ENCODE peak calls at places on chromosome 22, in six cellular contexts. C is H1, R is A549, N is K562, L is HepG2, V is endothelial cell of umbilical vein. X is an unnamed sample.

GRCh38 chr22:24532075-24532474 is 22.9 kb downstream of the GUCD1 start:
- DNase-seq in C (no peak), R (no peak), N (no peak), L (no peak), V (no peak), X (no peak)

GRCh38 chr22:42680648-42681047 is 31.5 kb upstream of the CYB5R3 start:
- DNase-seq in C (no peak), R (peak; percentile 64), N (no peak), L (no peak), V (peak; percentile 82), X (no peak)

GRCh38 chr22:31425331-31426050 is 26.1 kb downstream of the DRG1 start:
- DNase-seq in C (no peak), R (no peak), N (no peak), L (no peak), V (no peak), X (no peak)

GRCh38 chr22:37741312-37741795 is 44.5 kb downstream of the TRIOBP start:
- DNase-seq in C (peak; percentile 49), R (peak; percentile 35), N (no peak), L (peak; percentile 73), V (no peak), X (no peak)

GRCh38 chr22:46072030-46072881 is 78.1 kb upstream of the PPARA start:
- DNase-seq in C (peak; percentile 68), R (no peak), N (no peak), L (no peak), V (peak; percentile 55), X (peak; percentile 63)

GRCh38 chr22:40855960-40856512 is 403 bp downstream of the ST13 start:
- DNase-seq in C (no peak), R (no peak), N (peak; percentile 60), L (no peak), V (peak; percentile 70), X (peak; percentile 61)

GRCh38 chr22:21598302-21598701 is 30.8 kb downstream of the UBE2L3 start:
- DNase-seq in C (no peak), R (no peak), N (no peak), L (no peak), V (no peak), X (no peak)

GRCh38 chr22:34917239-34917638 is 148.7 kb upstream of the ISX start:
- DNase-seq in C (no peak), R (no peak), N (no peak), L (no peak), V (no peak), X (no peak)

GRCh38 chr22:30332994-30333706 is 6.4 kb upstream of the TBC1D10A start:
- DNase-seq in C (no peak), R (no peak), N (no peak), L (no peak), V (no peak), X (no peak)

GRCh38 chr22:25747245-25747944 is 5.4 kb downstream of the MYO18B start:
- DNase-seq in C (no peak), R (peak; percentile 49), N (peak; percentile 71), L (peak; percentile 35), V (peak; percentile 88), X (no peak)

GRCh38 chr22:38215156-38216038 is 13.6 kb downstream of the MAFF start:
- DNase-seq in C (no peak), R (no peak), N (no peak), L (no peak), V (no peak), X (no peak)

GRCh38 chr22:48182036-48182435 is 1419.6 kb downstream of the TBC1D22A start:
- DNase-seq in C (no peak), R (no peak), N (no peak), L (no peak), V (no peak), X (no peak)

GRCh38 chr22:39185601-39186012 is 33.1 kb upstream of the CBX7 start:
- DNase-seq in C (no peak), R (no peak), N (peak; percentile 44), L (peak; percentile 50), V (no peak), X (no peak)

GRCh38 chr22:17057959-17058814 is 26.6 kb upstream of the IL17RA start:
- DNase-seq in C (peak; percentile 84), R (peak; percentile 37), N (peak; percentile 83), L (peak; percentile 57), V (peak; percentile 75), X (peak; percentile 73)

GRCh38 chr22:37669586-37669985 is 5.8 kb upstream of the LGALS1 start:
- DNase-seq in C (no peak), R (no peak), N (no peak), L (no peak), V (no peak), X (no peak)

GRCh38 chr22:39592104-39593060 is 21.8 kb downstream of the CACNA1I start:
- DNase-seq in C (no peak), R (peak; percentile 48), N (no peak), L (no peak), V (peak; percentile 38), X (no peak)

GRCh38 chr22:37230673-37231405 is 13.2 kb downstream of the RAC2 start:
- DNase-seq in C (no peak), R (no peak), N (no peak), L (no peak), V (no peak), X (no peak)

GRCh38 chr22:35315141-35315854 is 15.6 kb downstream of the TOM1 start:
- DNase-seq in C (no peak), R (no peak), N (no peak), L (no peak), V (no peak), X (no peak)

GRCh38 chr22:32674925-32675825 is 126.3 kb upstream of the TIMP3 start:
- DNase-seq in C (no peak), R (no peak), N (no peak), L (no peak), V (no peak), X (no peak)

GRCh38 chr22:21849489-21849888 is 18.0 kb downstream of the MAPK1 start:
- DNase-seq in C (no peak), R (no peak), N (no peak), L (no peak), V (no peak), X (no peak)

GRCh38 chr22:36419912-36420882 is 32.4 kb upstream of the MYH9 start:
- DNase-seq in C (no peak), R (no peak), N (no peak), L (no peak), V (no peak), X (no peak)

GRCh38 chr22:31944700-31945477 is 554 bp downstream of the YWHAH start:
- DNase-seq in C (peak; percentile 71), R (peak; percentile 16), N (peak; percentile 77), L (no peak), V (peak; percentile 12), X (peak; percentile 48)

GRCh38 chr22:21593406-21594232 is 26.1 kb downstream of the UBE2L3 start:
- DNase-seq in C (peak; percentile 56), R (peak; percentile 41), N (peak; percentile 92), L (peak; percentile 35), V (no peak), X (peak; percentile 51)

GRCh38 chr22:33381531-33382406 is 323.6 kb upstream of the SYN3 start:
- DNase-seq in C (no peak), R (no peak), N (no peak), L (no peak), V (no peak), X (no peak)

GRCh38 chr22:18954333-18954732 is 18.2 kb upstream of the PRODH start:
- DNase-seq in C (peak; percentile 94), R (peak; percentile 22), N (peak; percentile 76), L (peak; percentile 18), V (peak; percentile 46), X (peak; percentile 87)

GRCh38 chr22:45009881-45010531 is at the start of gene PHF21B:
- DNase-seq in C (peak; percentile 91), R (peak; percentile 63), N (peak; percentile 75), L (no peak), V (peak; percentile 4), X (peak; percentile 86)
- TF ChIP-seq JUN in C (no peak), R (no peak), N (no peak), L (no peak), V (no peak), X (no peak)

GRCh38 chr22:20173720-20174119 is 22.9 kb upstream of the CCDC188 start:
- DNase-seq in C (no peak), R (no peak), N (no peak), L (no peak), V (no peak), X (no peak)

GRCh38 chr22:20176421-20177060 is 25.7 kb upstream of the CCDC188 start:
- DNase-seq in C (no peak), R (no peak), N (no peak), L (no peak), V (no peak), X (no peak)

GRCh38 chr22:20177217-20177911 is 26.5 kb upstream of the CCDC188 start:
- DNase-seq in C (no peak), R (no peak), N (no peak), L (no peak), V (no peak), X (no peak)

GRCh38 chr22:20174785-20175596 is 24.1 kb upstream of the CCDC188 start:
- DNase-seq in C (no peak), R (no peak), N (no peak), L (no peak), V (no peak), X (no peak)

DNA sequence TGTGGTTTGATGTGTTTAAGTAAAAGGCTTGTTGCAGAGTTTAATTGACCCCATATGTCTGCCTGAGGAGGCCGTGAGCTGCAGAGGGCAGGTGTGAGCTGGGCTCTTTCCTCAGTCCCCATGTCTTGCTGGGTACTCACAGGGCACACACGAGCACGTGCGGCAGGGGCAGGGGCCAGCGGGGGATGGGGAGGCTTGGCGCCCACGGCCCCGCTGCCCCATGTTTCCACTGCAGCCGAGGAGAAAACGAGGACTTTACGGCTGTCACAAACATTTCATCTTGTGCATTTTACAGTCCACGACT is 24.7 kb upstream of the CCDC188 start:
- DNase-seq in C (no peak), R (no peak), N (no peak), L (no peak), V (no peak), X (no peak)
- TF ChIP-seq JUN in C (no peak), R (no peak), N (no peak), L (no peak), V (no peak), X (no peak)

DNA sequence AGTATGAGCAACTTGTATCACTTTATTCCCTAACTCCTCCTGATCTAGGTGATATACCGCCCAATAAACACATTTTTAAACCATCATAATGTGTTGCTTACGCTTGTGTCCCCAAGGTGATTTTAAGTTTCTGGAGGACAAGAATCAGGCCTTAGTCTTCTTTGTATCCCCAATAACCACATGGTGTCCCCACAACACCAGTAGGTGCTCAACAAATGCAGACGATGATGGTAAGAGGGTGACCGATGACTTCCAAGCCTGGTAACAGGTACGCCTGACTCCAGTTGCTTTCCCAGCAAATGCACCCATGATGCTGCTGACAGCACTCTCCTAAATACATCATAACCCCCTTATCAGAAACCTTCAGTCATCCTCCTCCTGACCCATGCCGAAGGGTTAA is 64.2 kb downstream of the EFCAB6 start:
- DNase-seq in C (no peak), R (no peak), N (no peak), L (no peak), V (no peak), X (no peak)
- TF ChIP-seq JUN in C (no peak), R (no peak), N (no peak), L (no peak), V (no peak), X (no peak)

GRCh38 chr22:27151407-27151806 is 494.0 kb downstream of the MIAT start:
- DNase-seq in C (no peak), R (no peak), N (no peak), L (no peak), V (peak; percentile 38), X (no peak)
- TF ChIP-seq JUN in C (no peak), R (no peak), N (no peak), L (no peak), V (no peak), X (no peak)

X was measured in WTC11.